ENCODE peak calls at places on chromosome 10, in nine cellular contexts. One of them, this sample, is unnamed.

GRCh38 chr10:76177945-76178344 is 746.5 kb downstream of the LRMDA start:
- DNase-seq in pancreas: no peak
- DNase-seq in choroid plexus epithelial cell: no peak
- DNase-seq in NB4: no peak
- DNase-seq in GM23338: no peak
- DNase-seq in HepG2: no peak
- DNase-seq in PC-9: no peak
- DNase-seq in cardiac muscle cell: no peak
- DNase-seq in epithelial cell of esophagus: peak
- DNase-seq in this sample: no peak

GRCh38 chr10:48598243-48598935 is 6.5 kb downstream of the ARHGAP22 start:
- DNase-seq in epithelial cell of esophagus: no peak
- DNase-seq in choroid plexus epithelial cell: no peak
- DNase-seq in cardiac muscle cell: no peak
- DNase-seq in NB4: no peak
- DNase-seq in pancreas: no peak
- DNase-seq in PC-9: no peak
- DNase-seq in GM23338: no peak
- DNase-seq in HepG2: no peak
- DNase-seq in this sample: no peak

GRCh38 chr10:29926649-29927048 is 132.7 kb downstream of the JCAD start:
- DNase-seq in epithelial cell of esophagus: peak
- DNase-seq in GM23338: peak
- DNase-seq in pancreas: no peak
- DNase-seq in HepG2: no peak
- DNase-seq in PC-9: no peak
- DNase-seq in choroid plexus epithelial cell: peak
- DNase-seq in cardiac muscle cell: no peak
- DNase-seq in NB4: no peak
- DNase-seq in this sample: no peak

GRCh38 chr10:94205370-94205930 is 157.3 kb downstream of the NOC3L start:
- DNase-seq in pancreas: peak
- DNase-seq in epithelial cell of esophagus: no peak
- DNase-seq in cardiac muscle cell: no peak
- DNase-seq in NB4: no peak
- DNase-seq in PC-9: no peak
- DNase-seq in HepG2: no peak
- DNase-seq in choroid plexus epithelial cell: peak
- DNase-seq in GM23338: no peak
- DNase-seq in this sample: no peak

GRCh38 chr10:75304313-75304712 is 68.6 kb upstream of the COMTD1 start:
- DNase-seq in pancreas: no peak
- DNase-seq in GM23338: no peak
- DNase-seq in cardiac muscle cell: no peak
- DNase-seq in epithelial cell of esophagus: no peak
- DNase-seq in choroid plexus epithelial cell: no peak
- DNase-seq in NB4: no peak
- DNase-seq in HepG2: no peak
- DNase-seq in PC-9: no peak
- DNase-seq in this sample: no peak

GRCh38 chr10:119602241-119603095 is 5.7 kb upstream of the TIAL1 start:
- DNase-seq in PC-9: no peak
- DNase-seq in pancreas: no peak
- DNase-seq in HepG2: peak
- DNase-seq in cardiac muscle cell: peak
- DNase-seq in choroid plexus epithelial cell: peak
- DNase-seq in GM23338: peak
- DNase-seq in epithelial cell of esophagus: peak
- DNase-seq in NB4: peak
- DNase-seq in this sample: no peak

GRCh38 chr10:97590748-97591139 is 1.2 kb downstream of the C10orf62 start:
- DNase-seq in pancreas: no peak
- DNase-seq in epithelial cell of esophagus: no peak
- DNase-seq in HepG2: no peak
- DNase-seq in PC-9: no peak
- DNase-seq in GM23338: no peak
- DNase-seq in cardiac muscle cell: no peak
- DNase-seq in choroid plexus epithelial cell: no peak
- DNase-seq in NB4: no peak
- DNase-seq in this sample: no peak

GRCh38 chr10:29643785-29644501 is 9.2 kb upstream of the SVIL start:
- DNase-seq in pancreas: no peak
- DNase-seq in choroid plexus epithelial cell: peak
- DNase-seq in epithelial cell of esophagus: no peak
- DNase-seq in PC-9: no peak
- DNase-seq in HepG2: no peak
- DNase-seq in NB4: no peak
- DNase-seq in GM23338: no peak
- DNase-seq in cardiac muscle cell: no peak
- DNase-seq in this sample: no peak

GRCh38 chr10:97140887-97141745 is 44.6 kb downstream of the SLIT1 start:
- DNase-seq in HepG2: no peak
- DNase-seq in NB4: peak
- DNase-seq in choroid plexus epithelial cell: no peak
- DNase-seq in epithelial cell of esophagus: no peak
- DNase-seq in pancreas: no peak
- DNase-seq in PC-9: no peak
- DNase-seq in cardiac muscle cell: no peak
- DNase-seq in GM23338: peak
- DNase-seq in this sample: no peak

GRCh38 chr10:103666109-103666508 is 172.6 kb downstream of the NEURL1 start:
- DNase-seq in epithelial cell of esophagus: peak
- DNase-seq in choroid plexus epithelial cell: peak
- DNase-seq in NB4: peak
- DNase-seq in HepG2: no peak
- DNase-seq in GM23338: peak
- DNase-seq in cardiac muscle cell: no peak
- DNase-seq in PC-9: no peak
- DNase-seq in pancreas: no peak
- DNase-seq in this sample: no peak

GRCh38 chr10:70774810-70775678 is 10.1 kb downstream of the TBATA start:
- DNase-seq in pancreas: no peak
- DNase-seq in choroid plexus epithelial cell: no peak
- DNase-seq in epithelial cell of esophagus: peak
- DNase-seq in HepG2: peak
- DNase-seq in PC-9: no peak
- DNase-seq in GM23338: no peak
- DNase-seq in cardiac muscle cell: no peak
- DNase-seq in NB4: no peak
- DNase-seq in this sample: no peak

GRCh38 chr10:6778992-6779701 is 199.1 kb upstream of the PRKCQ start:
- DNase-seq in NB4: no peak
- DNase-seq in HepG2: no peak
- DNase-seq in cardiac muscle cell: no peak
- DNase-seq in GM23338: no peak
- DNase-seq in PC-9: peak
- DNase-seq in pancreas: peak
- DNase-seq in choroid plexus epithelial cell: peak
- DNase-seq in epithelial cell of esophagus: peak
- DNase-seq in this sample: no peak
- H3K4me3 ChIP-seq in NB4: no peak
- H3K4me3 ChIP-seq in HepG2: no peak
- H3K4me3 ChIP-seq in cardiac muscle cell: no peak
- H3K4me3 ChIP-seq in GM23338: no peak
- H3K4me3 ChIP-seq in PC-9: no peak
- H3K4me3 ChIP-seq in pancreas: no peak
- H3K4me3 ChIP-seq in choroid plexus epithelial cell: no peak
- H3K4me3 ChIP-seq in epithelial cell of esophagus: peak
- H3K4me3 ChIP-seq in this sample: no peak

DNA sequence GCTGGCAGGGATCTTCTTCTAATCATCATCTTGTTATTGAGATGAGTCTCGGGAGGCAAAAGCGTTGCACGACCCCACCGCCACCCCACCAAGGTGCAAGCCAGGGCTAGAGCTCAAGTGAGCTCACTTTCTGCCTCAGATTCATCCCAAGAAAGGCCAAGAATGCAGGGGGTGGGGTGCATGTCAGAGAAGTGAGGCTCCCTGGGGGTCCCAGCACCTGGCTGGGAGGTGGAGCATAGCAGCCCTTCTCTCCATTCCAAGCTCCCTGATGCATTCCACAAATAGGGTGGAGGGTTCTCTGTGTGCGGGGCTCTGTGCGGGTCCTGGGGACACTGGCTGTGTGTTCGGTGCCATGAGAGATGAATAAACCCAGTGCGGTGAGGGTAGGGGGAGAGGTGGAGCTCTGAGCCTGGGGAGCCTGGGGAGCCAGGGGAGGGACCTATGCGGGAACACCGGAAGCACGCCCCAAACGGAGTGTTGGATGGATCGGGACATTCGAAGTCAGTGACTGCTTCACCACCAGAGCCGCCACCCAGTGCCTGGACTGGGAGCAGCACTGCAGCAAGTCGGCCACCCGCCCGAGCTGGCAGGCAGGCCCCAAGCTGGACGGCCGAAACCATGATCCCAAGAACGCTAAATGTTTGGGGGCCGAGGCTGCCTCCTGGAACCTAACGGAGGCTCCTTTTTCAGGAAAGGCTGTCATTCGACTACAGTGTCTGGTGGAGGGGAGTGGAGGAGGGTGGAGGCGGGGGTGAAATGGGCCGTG is 17.9 kb upstream of the HMX3 start:
- DNase-seq in GM23338: peak
- DNase-seq in epithelial cell of esophagus: no peak
- DNase-seq in NB4: no peak
- DNase-seq in PC-9: no peak
- DNase-seq in choroid plexus epithelial cell: no peak
- DNase-seq in pancreas: no peak
- DNase-seq in HepG2: no peak
- DNase-seq in cardiac muscle cell: peak
- DNase-seq in this sample: no peak
- H3K4me3 ChIP-seq in GM23338: peak
- H3K4me3 ChIP-seq in epithelial cell of esophagus: no peak
- H3K4me3 ChIP-seq in NB4: no peak
- H3K4me3 ChIP-seq in PC-9: no peak
- H3K4me3 ChIP-seq in choroid plexus epithelial cell: no peak
- H3K4me3 ChIP-seq in pancreas: no peak
- H3K4me3 ChIP-seq in HepG2: no peak
- H3K4me3 ChIP-seq in cardiac muscle cell: no peak
- H3K4me3 ChIP-seq in this sample: no peak

GRCh38 chr10:31278279-31278941 is 40.6 kb upstream of the ZEB1 start:
- DNase-seq in epithelial cell of esophagus: no peak
- DNase-seq in PC-9: no peak
- DNase-seq in choroid plexus epithelial cell: peak
- DNase-seq in NB4: no peak
- DNase-seq in HepG2: no peak
- DNase-seq in GM23338: no peak
- DNase-seq in cardiac muscle cell: no peak
- DNase-seq in pancreas: no peak
- DNase-seq in this sample: no peak

GRCh38 chr10:31270954-31271353 is 48.1 kb upstream of the ZEB1 start:
- DNase-seq in PC-9: no peak
- DNase-seq in NB4: no peak
- DNase-seq in GM23338: no peak
- DNase-seq in pancreas: no peak
- DNase-seq in epithelial cell of esophagus: no peak
- DNase-seq in cardiac muscle cell: no peak
- DNase-seq in choroid plexus epithelial cell: no peak
- DNase-seq in HepG2: no peak
- DNase-seq in this sample: no peak

GRCh38 chr10:31272841-31273240 is 46.2 kb upstream of the ZEB1 start:
- DNase-seq in NB4: no peak
- DNase-seq in HepG2: no peak
- DNase-seq in epithelial cell of esophagus: no peak
- DNase-seq in pancreas: no peak
- DNase-seq in GM23338: no peak
- DNase-seq in choroid plexus epithelial cell: peak
- DNase-seq in cardiac muscle cell: no peak
- DNase-seq in PC-9: no peak
- DNase-seq in this sample: no peak

GRCh38 chr10:31273789-31274188 is 45.2 kb upstream of the ZEB1 start:
- DNase-seq in cardiac muscle cell: no peak
- DNase-seq in pancreas: no peak
- DNase-seq in NB4: no peak
- DNase-seq in epithelial cell of esophagus: no peak
- DNase-seq in GM23338: no peak
- DNase-seq in HepG2: no peak
- DNase-seq in PC-9: no peak
- DNase-seq in choroid plexus epithelial cell: no peak
- DNase-seq in this sample: no peak

DNA sequence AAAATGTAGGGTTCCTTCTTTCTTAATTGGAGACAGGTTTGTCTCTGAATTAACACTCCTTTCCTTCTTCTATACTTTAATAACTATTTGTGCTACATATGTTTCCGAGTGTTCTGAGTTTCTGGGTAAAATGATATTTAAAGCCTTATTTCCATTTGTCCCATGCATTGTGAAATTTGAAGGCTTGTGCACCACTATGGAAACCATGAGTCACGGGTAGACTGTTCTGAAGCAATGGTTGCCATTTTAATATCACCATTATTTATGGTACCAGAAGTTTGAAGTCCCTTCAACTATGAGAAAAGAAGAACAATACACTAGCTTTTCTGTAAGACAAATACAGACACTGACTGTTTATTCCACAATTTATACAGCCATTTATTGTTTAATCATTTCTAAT is 44.7 kb upstream of the ZEB1 start:
- DNase-seq in GM23338: no peak
- DNase-seq in NB4: peak
- DNase-seq in epithelial cell of esophagus: peak
- DNase-seq in PC-9: no peak
- DNase-seq in choroid plexus epithelial cell: peak
- DNase-seq in cardiac muscle cell: no peak
- DNase-seq in pancreas: no peak
- DNase-seq in HepG2: no peak
- DNase-seq in this sample: no peak
- H3K4me3 ChIP-seq in GM23338: no peak
- H3K4me3 ChIP-seq in NB4: no peak
- H3K4me3 ChIP-seq in epithelial cell of esophagus: no peak
- H3K4me3 ChIP-seq in PC-9: no peak
- H3K4me3 ChIP-seq in choroid plexus epithelial cell: no peak
- H3K4me3 ChIP-seq in cardiac muscle cell: no peak
- H3K4me3 ChIP-seq in pancreas: no peak
- H3K4me3 ChIP-seq in HepG2: no peak
- H3K4me3 ChIP-seq in this sample: no peak

DNA sequence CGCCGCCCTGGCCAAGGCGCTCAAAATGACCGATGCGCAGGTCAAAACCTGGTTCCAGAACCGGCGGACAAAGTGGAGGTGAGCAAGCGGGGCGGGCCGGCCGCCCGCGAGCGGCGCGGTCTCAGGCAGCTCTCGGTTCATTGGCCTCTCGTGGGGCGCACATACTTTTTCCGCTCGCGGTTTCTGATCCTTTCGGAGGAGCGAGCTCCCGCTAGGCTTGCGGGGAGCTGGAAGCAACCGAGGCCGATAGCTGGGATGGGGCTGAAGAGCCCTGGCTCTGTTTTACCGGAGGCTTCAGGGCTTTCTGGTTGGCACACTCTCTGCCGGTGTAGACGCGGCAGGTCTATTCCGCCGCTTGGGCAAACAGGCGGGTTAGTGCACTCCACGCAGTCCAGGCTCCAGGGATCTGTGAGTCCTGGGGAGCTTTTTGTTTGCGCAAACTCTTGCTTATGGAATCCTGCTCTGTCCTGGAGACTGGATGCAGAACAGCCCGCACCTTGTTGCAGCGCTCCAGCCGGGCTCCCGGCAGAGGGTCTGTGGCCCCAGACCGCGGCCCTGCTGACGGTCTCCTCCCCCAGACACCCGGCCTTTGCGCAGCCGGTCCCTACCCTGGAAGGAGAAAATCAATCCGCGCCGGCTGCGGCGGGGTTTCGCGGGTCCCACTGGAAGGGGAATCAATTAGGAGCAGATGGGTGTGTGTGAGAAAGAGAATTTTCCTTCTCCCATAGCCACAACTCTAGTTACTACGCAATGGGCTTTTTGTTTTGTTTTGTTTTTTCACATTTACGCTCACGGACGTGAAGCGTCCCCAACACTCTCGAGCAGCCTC is 3.4 kb downstream of the TLX1 start:
- DNase-seq in NB4: no peak
- DNase-seq in pancreas: no peak
- DNase-seq in PC-9: no peak
- DNase-seq in epithelial cell of esophagus: no peak
- DNase-seq in choroid plexus epithelial cell: no peak
- DNase-seq in cardiac muscle cell: no peak
- DNase-seq in HepG2: no peak
- DNase-seq in GM23338: no peak
- DNase-seq in this sample: no peak
- H3K4me3 ChIP-seq in NB4: no peak
- H3K4me3 ChIP-seq in pancreas: no peak
- H3K4me3 ChIP-seq in PC-9: no peak
- H3K4me3 ChIP-seq in epithelial cell of esophagus: peak
- H3K4me3 ChIP-seq in choroid plexus epithelial cell: no peak
- H3K4me3 ChIP-seq in cardiac muscle cell: no peak
- H3K4me3 ChIP-seq in HepG2: no peak
- H3K4me3 ChIP-seq in GM23338: no peak
- H3K4me3 ChIP-seq in this sample: peak

This sample was measured in thoracic aorta.